ENCODE peak calls at places on chromosomes 16 and 17, in four cellular contexts. K is WTC11, T is K562, S is GM12878. X is an unnamed sample.

GRCh38 chr17:48012151-48012520 is 25.5 kb downstream of the COPZ2 start:
- DNase-seq in K (peak; percentile 75), T (peak; percentile 91), S (no peak), X (peak; percentile 95)

GRCh38 chr17:1173456-1174370 is 6.1 kb downstream of the ABR start:
- DNase-seq in K (no peak), T (no peak), S (no peak), X (no peak)

GRCh38 chr16:88047462-88047861 is 96.2 kb downstream of the BANP start:
- DNase-seq in K (no peak), T (no peak), S (no peak), X (no peak)

GRCh38 chr16:15948532-15949209 is 745 bp upstream of the ABCC1 start:
- DNase-seq in K (no peak), T (no peak), S (no peak), X (no peak)

GRCh38 chr16:57867000-57867561 is 64.8 kb upstream of the KIFC3 start:
- DNase-seq in K (no peak), T (no peak), S (no peak), X (no peak)

GRCh38 chr17:64635647-64636305 is 26.3 kb downstream of the SMURF2 start:
- DNase-seq in K (no peak), T (no peak), S (peak; percentile 62), X (no peak)

GRCh38 chr16:23357761-23358290 is 55.7 kb downstream of the SCNN1B start:
- DNase-seq in K (no peak), T (no peak), S (no peak), X (no peak)

GRCh38 chr16:305916-306315 is 23.0 kb downstream of the PDIA2 start:
- DNase-seq in K (no peak), T (no peak), S (no peak), X (no peak)

GRCh38 chr16:22661161-22661647 is 150.5 kb downstream of the NPIPB5 start:
- DNase-seq in K (no peak), T (no peak), S (no peak), X (no peak)

GRCh38 chr16:82605076-82605475 is 21.7 kb upstream of the CDH13 start:
- DNase-seq in K (no peak), T (no peak), S (no peak), X (no peak)

GRCh38 chr16:689175-689897 is 862 bp downstream of the WDR24 start:
- DNase-seq in K (no peak), T (no peak), S (no peak), X (no peak)

GRCh38 chr17:5023588-5024147 is 11.6 kb downstream of the SLC52A1 start:
- DNase-seq in K (no peak), T (no peak), S (no peak), X (no peak)

GRCh38 chr17:15882777-15883176 is 62.2 kb upstream of the ADORA2B start:
- DNase-seq in K (no peak), T (no peak), S (no peak), X (no peak)

GRCh38 chr17:43025290-43025657 is 243 bp downstream of the RND2 start:
- DNase-seq in K (no peak), T (no peak), S (no peak), X (no peak)

GRCh38 chr16:89171216-89172170 is at the start of gene CDH15:
- DNase-seq in K (peak; percentile 99), T (peak; percentile 98), S (peak; percentile 80), X (peak; percentile 98)

GRCh38 chr17:49748791-49749190 is 15.1 kb downstream of the FAM117A start:
- DNase-seq in K (no peak), T (no peak), S (peak; percentile 97), X (no peak)

GRCh38 chr17:73628642-73629552 is 15.3 kb downstream of the SDK2 start:
- DNase-seq in K (no peak), T (no peak), S (no peak), X (no peak)

GRCh38 chr17:43068570-43069367 is 43.7 kb downstream of the RND2 start:
- DNase-seq in K (no peak), T (no peak), S (no peak), X (no peak)

GRCh38 chr17:47727704-47728036 is 5.4 kb upstream of the TBX21 start:
- DNase-seq in K (no peak), T (no peak), S (no peak), X (no peak)

GRCh38 chr16:64008131-64008530 is 1113.7 kb downstream of the CDH11 start:
- DNase-seq in K (no peak), T (no peak), S (no peak), X (no peak)

GRCh38 chr16:85444879-85445778 is 168.0 kb upstream of the GSE1 start:
- DNase-seq in K (no peak), T (peak; percentile 52), S (no peak), X (peak; percentile 87)

GRCh38 chr16:57025941-57026777 is 36.8 kb downstream of the NLRC5 start:
- DNase-seq in K (no peak), T (no peak), S (no peak), X (no peak)

GRCh38 chr17:64747938-64748540 is 85.9 kb upstream of the SMURF2 start:
- DNase-seq in K (no peak), T (no peak), S (no peak), X (no peak)

GRCh38 chr17:56130030-56130429 is 23.2 kb upstream of the ANKFN1 start:
- DNase-seq in K (no peak), T (no peak), S (no peak), X (no peak)

GRCh38 chr17:1312261-1312870 is 32.9 kb downstream of the TRARG1 start:
- DNase-seq in K (peak; percentile 69), T (peak; percentile 72), S (no peak), X (peak; percentile 75)

GRCh38 chr16:68750243-68750642 is 13.2 kb downstream of the CDH1 start:
- DNase-seq in K (no peak), T (no peak), S (no peak), X (no peak)

GRCh38 chr16:65965632-65966031 is 400.9 kb upstream of the CDH5 start:
- DNase-seq in K (no peak), T (no peak), S (no peak), X (no peak)

GRCh38 chr17:78959803-78960202 is 19.9 kb downstream of the LGALS3BP start:
- DNase-seq in K (no peak), T (no peak), S (no peak), X (no peak)

GRCh38 chr16:82067810-82068325 is 32.8 kb downstream of the HSD17B2 start:
- DNase-seq in K (no peak), T (no peak), S (no peak), X (no peak)

GRCh38 chr16:84449156-84450140 is 55.0 kb downstream of the MEAK7 start:
- DNase-seq in K (no peak), T (no peak), S (no peak), X (no peak)

GRCh38 chr17:59420901-59421300 is 89.4 kb downstream of the YPEL2 start:
- DNase-seq in K (no peak), T (no peak), S (no peak), X (no peak)
- TF ChIP-seq USF1 in K (no peak), T (no peak), S (no peak), X (no peak)

DNA sequence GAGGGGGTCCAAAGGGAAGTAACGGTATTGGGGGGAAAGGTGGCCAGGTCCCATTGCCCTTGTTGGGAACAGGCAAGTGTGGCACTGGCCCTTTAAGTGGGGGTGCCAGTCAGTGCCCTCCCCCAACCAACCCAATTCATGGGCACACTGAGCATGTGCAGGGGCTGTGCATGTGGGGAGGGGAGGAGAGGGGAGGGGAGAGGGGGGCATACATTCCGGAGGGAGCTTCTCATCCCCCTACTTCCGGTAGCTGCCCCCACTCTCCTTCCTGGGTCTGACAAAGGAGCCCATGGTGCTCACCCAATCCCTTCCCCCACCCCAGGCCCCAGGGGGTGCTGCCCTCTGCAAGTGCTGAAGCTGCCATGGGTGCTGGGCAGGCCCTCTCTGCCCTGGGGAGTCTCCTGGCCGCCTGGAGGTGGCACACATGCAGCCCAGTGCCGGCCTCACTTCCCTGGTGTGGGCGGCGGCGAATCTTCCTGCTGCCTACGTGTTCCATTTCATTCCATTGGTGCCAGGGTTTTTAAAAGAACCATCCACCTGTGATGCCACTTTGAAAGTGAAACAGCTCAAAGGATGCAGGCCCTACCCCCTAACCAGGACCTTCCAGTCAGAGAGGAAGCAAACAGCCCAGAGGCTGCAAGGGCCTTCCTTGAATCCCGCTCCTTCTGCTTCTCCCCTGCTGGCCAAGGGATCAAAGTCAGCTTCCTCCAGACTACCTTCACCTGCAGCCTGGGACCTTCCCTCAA is 11.0 kb downstream of the HEXIM2 start:
- DNase-seq in K (peak; percentile 38), T (no peak), S (no peak), X (peak; percentile 93)
- TF ChIP-seq USF1 in K (no peak), T (no peak), S (no peak), X (no peak)

GRCh38 chr17:62807812-62808575 is at the start of gene MARCHF10:
- DNase-seq in K (peak; percentile 77), T (peak; percentile 88), S (no peak), X (peak; percentile 68)
- TF ChIP-seq USF1 in K (no peak), T (no peak), S (no peak), X (no peak)

GRCh38 chr17:35476283-35476820 is 27.8 kb upstream of the SLFN13 start:
- DNase-seq in K (no peak), T (no peak), S (no peak), X (no peak)
- TF ChIP-seq USF1 in K (no peak), T (no peak), S (no peak), X (no peak)